ENCODE peak calls at places on chromosomes 1 and 21, in six cellular contexts. T is transverse colon; S is OCI-LY7; X is IMR-90; U is spleen; I is CD8-positive, alpha-beta T cell. K is an unnamed sample. For H3K4me1, the result is how much of the 10 kb centered on the place peaks cover.

GRCh38 chr1:17633654-17634053 is 94.2 kb downstream of the ARHGEF10L start:
- DNase-seq in T (no peak), S (no peak), X (peak), U (no peak), I (no peak), K (no peak)

GRCh38 chr1:61348025-61348665 is 265.8 kb downstream of the NFIA start:
- DNase-seq in T (no peak), S (no peak), X (no peak), U (no peak), I (no peak), K (no peak)

GRCh38 chr1:8598060-8598724 is 219.2 kb downstream of the RERE start:
- DNase-seq in T (peak), S (no peak), X (peak), U (no peak), I (no peak), K (peak)

GRCh38 chr1:115224636-115225035 is 113.4 kb downstream of the NGF start:
- DNase-seq in T (no peak), S (no peak), X (no peak), U (no peak), I (no peak), K (no peak)

GRCh38 chr1:18773753-18774152 is 85.7 kb downstream of the TAS1R2 start:
- DNase-seq in T (no peak), S (no peak), X (no peak), U (no peak), I (no peak), K (no peak)

GRCh38 chr1:34975312-34975711 is 9.8 kb downstream of the TMEM35B start:
- DNase-seq in T (no peak), S (no peak), X (peak), U (no peak), I (no peak), K (no peak)

GRCh38 chr21:25934771-25935224 is 200.0 kb downstream of the GABPA start:
- DNase-seq in T (peak), S (no peak), X (peak), U (no peak), I (no peak), K (peak)

GRCh38 chr1:38064232-38064903 is 17.8 kb upstream of the POU3F1 start:
- DNase-seq in T (no peak), S (no peak), X (peak), U (no peak), I (no peak), K (no peak)

GRCh38 chr1:161017756-161018630 is 3.0 kb downstream of the F11R start:
- DNase-seq in T (no peak), S (no peak), X (no peak), U (no peak), I (no peak), K (no peak)

GRCh38 chr1:177077734-177078489 is 86.6 kb downstream of the ASTN1 start:
- DNase-seq in T (no peak), S (no peak), X (no peak), U (no peak), I (no peak), K (peak)

GRCh38 chr1:34547043-34547674 is 207.7 kb upstream of the GJB5 start:
- DNase-seq in T (no peak), S (no peak), X (no peak), U (no peak), I (no peak), K (no peak)

GRCh38 chr1:231420959-231421615 is 1.0 kb downstream of the EGLN1 start:
- DNase-seq in T (peak), S (peak), X (peak), U (peak), I (peak), K (peak)

GRCh38 chr1:212743901-212744475 is 44.3 kb upstream of the BATF3 start:
- DNase-seq in T (no peak), S (no peak), X (no peak), U (no peak), I (peak), K (no peak)

GRCh38 chr21:44911066-44911383 is 9.7 kb downstream of the ITGB2 start:
- DNase-seq in T (no peak), S (no peak), X (no peak), U (no peak), I (no peak), K (no peak)

GRCh38 chr21:44912158-44912473 is 8.6 kb downstream of the ITGB2 start:
- DNase-seq in T (no peak), S (no peak), X (no peak), U (peak), I (no peak), K (peak)

GRCh38 chr21:44914176-44914874 is 6.4 kb downstream of the ITGB2 start:
- DNase-seq in T (peak), S (peak), X (no peak), U (peak), I (peak), K (peak)

GRCh38 chr21:44911384-44912157 is 9.1 kb downstream of the ITGB2 start:
- DNase-seq in T (peak), S (peak), X (no peak), U (peak), I (peak), K (peak)

GRCh38 chr21:44913425-44914175 is 7.1 kb downstream of the ITGB2 start:
- DNase-seq in T (no peak), S (no peak), X (no peak), U (peak), I (no peak), K (peak)
- H3K4me1 ChIP-seq in T (half or more), S (under half), X (under half), U (half or more), I (half or more), K (under half)

DNA sequence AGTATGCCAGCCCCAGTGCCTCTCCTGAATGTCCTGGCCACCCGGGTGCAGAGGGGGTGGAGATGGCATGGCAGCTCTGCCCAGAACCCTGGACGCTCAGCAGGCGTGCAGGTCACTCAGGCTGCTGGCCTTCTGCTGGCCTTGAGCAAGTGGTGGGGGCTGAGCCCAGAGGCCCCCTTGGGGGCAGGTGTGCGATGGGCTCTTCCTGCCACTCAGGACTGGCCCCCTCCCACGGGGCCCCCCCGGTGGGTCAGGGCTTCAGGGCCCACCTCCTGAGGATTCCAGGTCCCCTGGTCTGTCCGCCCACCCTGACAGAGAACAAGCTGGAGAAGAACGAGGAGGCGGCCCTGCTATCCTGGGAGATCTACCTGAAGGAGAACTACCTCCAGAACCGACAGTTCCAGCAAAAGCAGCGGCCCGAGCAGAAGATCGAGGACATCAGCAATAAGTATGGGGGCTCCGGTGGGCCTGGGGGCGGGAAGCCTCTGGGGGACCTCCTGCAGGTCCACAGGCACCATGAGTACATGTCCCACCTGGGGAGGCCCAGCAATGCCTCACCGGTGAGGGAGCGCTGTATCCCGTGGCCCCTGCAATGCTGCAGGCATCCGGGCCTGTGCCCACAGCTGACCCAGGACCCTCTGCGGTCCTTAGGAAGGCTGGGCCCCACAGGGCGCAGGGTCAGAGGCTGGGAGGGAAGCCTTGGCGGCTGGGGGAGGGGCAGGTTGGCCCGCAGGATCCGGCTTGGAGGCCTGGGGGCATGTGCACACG is 37.0 kb upstream of the LRRC3 start:
- DNase-seq in T (no peak), S (no peak), X (no peak), U (peak), I (no peak), K (peak)
- TF ChIP-seq CTCF in T (no peak), S (no peak), X (no peak), U (no peak), I (no peak), K (no peak)

GRCh38 chr1:162218975-162219374 is 149.5 kb downstream of the NOS1AP start:
- DNase-seq in T (no peak), S (no peak), X (no peak), U (no peak), I (no peak), K (no peak)
- H3K4me1 ChIP-seq in T (under half), S (under half), X (under half), U (under half), I (under half), K (under half)

GRCh38 chr1:216190438-216190837 is 232.8 kb downstream of the USH2A start:
- DNase-seq in T (no peak), S (no peak), X (no peak), U (no peak), I (no peak), K (no peak)

GRCh38 chr1:216194721-216195120 is 228.5 kb downstream of the USH2A start:
- DNase-seq in T (no peak), S (no peak), X (no peak), U (no peak), I (no peak), K (no peak)

DNA sequence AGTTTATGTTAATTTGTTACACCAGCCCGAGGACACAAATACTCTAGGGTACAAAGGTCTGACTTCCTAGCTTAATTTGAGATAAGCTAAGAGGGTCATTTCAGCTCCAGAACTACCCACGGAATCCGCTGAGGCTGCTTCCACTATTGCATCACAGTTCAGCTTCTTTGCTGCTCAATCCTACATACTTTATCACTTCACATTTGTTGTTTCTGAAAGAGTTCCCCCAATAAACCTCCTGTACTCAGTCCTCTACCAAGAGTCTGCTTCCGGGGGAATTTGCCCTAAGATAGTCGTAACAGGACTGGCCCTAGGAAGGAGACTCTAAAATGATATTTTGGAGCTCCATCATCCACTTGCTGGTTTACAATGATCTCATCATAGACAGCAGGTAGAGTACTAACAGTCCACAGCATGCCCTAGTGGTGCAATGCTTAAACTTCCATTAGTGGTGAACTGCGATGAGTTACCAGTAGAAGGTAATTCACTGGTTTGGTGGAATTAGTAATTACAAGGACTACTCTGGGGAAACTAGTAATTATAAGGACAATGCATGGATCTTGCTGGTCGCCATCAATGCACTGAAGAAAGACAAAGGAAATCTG is 229.3 kb downstream of the USH2A start:
- DNase-seq in T (no peak), S (no peak), X (no peak), U (no peak), I (no peak), K (no peak)
- TF ChIP-seq CTCF in T (no peak), S (no peak), X (peak), U (no peak), I (no peak), K (no peak)

GRCh38 chr1:68221001-68221970 is 11.0 kb downstream of the WLS start:
- DNase-seq in T (no peak), S (no peak), X (no peak), U (no peak), I (no peak), K (no peak)
- H3K4me1 ChIP-seq in T (under half), S (under half), X (under half), U (under half), I (under half), K (under half)

GRCh38 chr1:225343618-225344017 is 84.2 kb downstream of the LBR start:
- DNase-seq in T (no peak), S (peak), X (peak), U (no peak), I (no peak), K (no peak)
- TF ChIP-seq CTCF in T (no peak), S (peak), X (no peak), U (no peak), I (peak), K (no peak)

GRCh38 chr1:31425301-31426081 is 12.5 kb downstream of the SERINC2 start:
- DNase-seq in T (no peak), S (no peak), X (no peak), U (no peak), I (no peak), K (peak)
- H3K4me1 ChIP-seq in T (under half), S (under half), X (under half), U (under half), I (under half), K (under half)

DNA sequence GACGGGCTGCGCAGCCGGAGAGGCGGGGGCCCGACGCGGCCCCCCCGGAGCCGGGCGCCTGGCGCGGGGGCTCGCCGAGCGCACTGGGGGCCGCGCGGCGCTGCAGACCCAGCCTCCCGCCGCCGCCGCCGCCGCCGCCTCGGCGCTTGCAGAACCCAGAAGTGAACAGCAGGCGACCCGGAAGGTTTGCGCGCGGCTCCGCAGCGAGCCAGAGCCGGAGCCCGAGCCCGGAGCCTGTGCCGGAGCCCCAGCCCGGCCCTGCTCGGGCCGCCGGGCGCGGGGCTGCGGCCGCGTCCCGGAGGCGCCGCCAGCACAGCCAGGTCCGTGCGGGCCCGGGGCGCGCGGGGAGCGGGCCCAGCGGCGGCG is at the start of gene ZNF362:
- DNase-seq in T (peak), S (peak), X (peak), U (peak), I (peak), K (peak)
- TF ChIP-seq CTCF in T (no peak), S (no peak), X (peak), U (no peak), I (no peak), K (no peak)

DNA sequence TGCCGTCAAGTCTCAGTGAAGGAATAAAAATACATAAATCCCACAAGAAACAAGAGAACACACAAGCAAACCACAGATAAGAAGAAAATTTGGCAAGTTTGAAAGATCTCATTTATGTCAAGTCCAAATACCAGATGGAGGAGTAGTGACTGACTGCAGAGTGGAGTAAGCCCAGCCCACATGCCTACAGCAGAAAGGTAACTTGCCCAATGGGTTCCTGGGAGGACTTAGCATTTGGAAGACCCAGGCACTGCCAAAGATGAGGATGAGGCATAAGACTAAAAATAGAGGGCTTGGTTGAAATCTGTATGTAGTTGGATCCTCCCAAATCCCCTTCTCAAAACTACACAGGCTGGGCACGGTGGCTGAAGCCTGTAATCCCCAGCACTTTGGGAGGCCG is 70.8 kb downstream of the ZNF648 start:
- DNase-seq in T (no peak), S (no peak), X (no peak), U (no peak), I (no peak), K (no peak)
- H3K4me1 ChIP-seq in T (under half), S (under half), X (under half), U (under half), I (under half), K (under half)

GRCh38 chr1:193408782-193409293 is 222.4 kb upstream of the B3GALT2 start:
- DNase-seq in T (peak), S (no peak), X (peak), U (no peak), I (no peak), K (peak)
- TF ChIP-seq CTCF in T (no peak), S (no peak), X (peak), U (no peak), I (no peak), K (no peak)

K was measured in kidney.